ENCODE peak calls at places on chromosomes 6 and 20, in five cellular contexts. One of them, this sample, is unnamed.

GRCh38 chr6:170358496-170358895 is 51.9 kb downstream of the FAM120B start:
- DNase-seq in hypothalamus: no peak
- DNase-seq in ELR: no peak
- DNase-seq in astrocyte of the hippocampus: peak
- DNase-seq in dorsolateral prefrontal cortex: no peak
- DNase-seq in this sample: no peak

GRCh38 chr6:28910901-28911680 is 12.7 kb downstream of the TRIM27 start:
- DNase-seq in hypothalamus: no peak
- DNase-seq in ELR: peak
- DNase-seq in astrocyte of the hippocampus: no peak
- DNase-seq in dorsolateral prefrontal cortex: no peak
- DNase-seq in this sample: no peak

GRCh38 chr20:10476319-10476724 is 41.2 kb downstream of the SLX4IP start:
- DNase-seq in hypothalamus: no peak
- DNase-seq in ELR: peak
- DNase-seq in astrocyte of the hippocampus: no peak
- DNase-seq in dorsolateral prefrontal cortex: no peak
- DNase-seq in this sample: no peak

GRCh38 chr20:22282696-22283095 is 301.7 kb downstream of the FOXA2 start:
- DNase-seq in hypothalamus: no peak
- DNase-seq in ELR: no peak
- DNase-seq in astrocyte of the hippocampus: no peak
- DNase-seq in dorsolateral prefrontal cortex: no peak
- DNase-seq in this sample: no peak

GRCh38 chr20:22797103-22797502 is 212.7 kb upstream of the FOXA2 start:
- DNase-seq in hypothalamus: no peak
- DNase-seq in ELR: peak
- DNase-seq in astrocyte of the hippocampus: no peak
- DNase-seq in dorsolateral prefrontal cortex: no peak
- DNase-seq in this sample: no peak

GRCh38 chr6:74899416-74899815 is 306.4 kb downstream of the COL12A1 start:
- DNase-seq in hypothalamus: no peak
- DNase-seq in ELR: peak
- DNase-seq in astrocyte of the hippocampus: no peak
- DNase-seq in dorsolateral prefrontal cortex: no peak
- DNase-seq in this sample: no peak

GRCh38 chr6:45455408-45455807 is 77.7 kb upstream of the SUPT3H start:
- DNase-seq in hypothalamus: no peak
- DNase-seq in ELR: no peak
- DNase-seq in astrocyte of the hippocampus: no peak
- DNase-seq in dorsolateral prefrontal cortex: no peak
- DNase-seq in this sample: no peak

GRCh38 chr6:11598687-11599086 is 61.1 kb downstream of the TMEM170B start:
- DNase-seq in hypothalamus: no peak
- DNase-seq in ELR: no peak
- DNase-seq in astrocyte of the hippocampus: no peak
- DNase-seq in dorsolateral prefrontal cortex: no peak
- DNase-seq in this sample: no peak

GRCh38 chr6:82178084-82178758 is 69.3 kb downstream of the IBTK start:
- DNase-seq in hypothalamus: no peak
- DNase-seq in ELR: peak
- DNase-seq in astrocyte of the hippocampus: peak
- DNase-seq in dorsolateral prefrontal cortex: no peak
- DNase-seq in this sample: no peak

GRCh38 chr6:7827142-7827541 is 83.4 kb downstream of the TXNDC5 start:
- DNase-seq in hypothalamus: no peak
- DNase-seq in ELR: no peak
- DNase-seq in astrocyte of the hippocampus: peak
- DNase-seq in dorsolateral prefrontal cortex: no peak
- DNase-seq in this sample: no peak

GRCh38 chr6:25614052-25614451 is 38.0 kb upstream of the SCGN start:
- DNase-seq in hypothalamus: no peak
- DNase-seq in ELR: no peak
- DNase-seq in astrocyte of the hippocampus: no peak
- DNase-seq in dorsolateral prefrontal cortex: no peak
- DNase-seq in this sample: no peak

GRCh38 chr6:163711071-163711470 is 296.6 kb downstream of the QKI start:
- DNase-seq in hypothalamus: no peak
- DNase-seq in ELR: no peak
- DNase-seq in astrocyte of the hippocampus: no peak
- DNase-seq in dorsolateral prefrontal cortex: no peak
- DNase-seq in this sample: no peak

GRCh38 chr6:127879685-127880084 is 21.2 kb downstream of the THEMIS start:
- DNase-seq in hypothalamus: no peak
- DNase-seq in ELR: peak
- DNase-seq in astrocyte of the hippocampus: peak
- DNase-seq in dorsolateral prefrontal cortex: peak
- DNase-seq in this sample: no peak

GRCh38 chr20:21395666-21396044 is 1.7 kb downstream of the NKX2-4 start:
- DNase-seq in hypothalamus: no peak
- DNase-seq in ELR: no peak
- DNase-seq in astrocyte of the hippocampus: peak
- DNase-seq in dorsolateral prefrontal cortex: no peak
- DNase-seq in this sample: no peak

GRCh38 chr20:31718952-31719643 is 3.6 kb downstream of the BCL2L1 start:
- DNase-seq in hypothalamus: no peak
- DNase-seq in ELR: no peak
- DNase-seq in astrocyte of the hippocampus: no peak
- DNase-seq in dorsolateral prefrontal cortex: no peak
- DNase-seq in this sample: peak

GRCh38 chr6:127520061-127520460 is 926 bp upstream of the MTCL3 start:
- DNase-seq in hypothalamus: no peak
- DNase-seq in ELR: peak
- DNase-seq in astrocyte of the hippocampus: peak
- DNase-seq in dorsolateral prefrontal cortex: no peak
- DNase-seq in this sample: no peak

GRCh38 chr6:96626749-96627353 is 63.9 kb downstream of the FHL5 start:
- DNase-seq in hypothalamus: no peak
- DNase-seq in ELR: peak
- DNase-seq in astrocyte of the hippocampus: peak
- DNase-seq in dorsolateral prefrontal cortex: no peak
- DNase-seq in this sample: no peak

GRCh38 chr20:2879148-2879547 is 5.9 kb downstream of the PTPRA start:
- DNase-seq in hypothalamus: no peak
- DNase-seq in ELR: peak
- DNase-seq in astrocyte of the hippocampus: peak
- DNase-seq in dorsolateral prefrontal cortex: peak
- DNase-seq in this sample: no peak

GRCh38 chr6:166824146-166824879 is 132.0 kb downstream of the RNASET2 start:
- DNase-seq in hypothalamus: no peak
- DNase-seq in ELR: no peak
- DNase-seq in astrocyte of the hippocampus: no peak
- DNase-seq in dorsolateral prefrontal cortex: no peak
- DNase-seq in this sample: no peak

GRCh38 chr20:57031867-57032355 is 234.5 kb downstream of the BMP7 start:
- DNase-seq in hypothalamus: no peak
- DNase-seq in ELR: no peak
- DNase-seq in astrocyte of the hippocampus: no peak
- DNase-seq in dorsolateral prefrontal cortex: no peak
- DNase-seq in this sample: no peak

GRCh38 chr6:3723966-3724365 is 27.5 kb downstream of the PXDC1 start:
- DNase-seq in hypothalamus: no peak
- DNase-seq in ELR: no peak
- DNase-seq in astrocyte of the hippocampus: no peak
- DNase-seq in dorsolateral prefrontal cortex: no peak
- DNase-seq in this sample: no peak

GRCh38 chr6:40916816-40917215 is 122.2 kb downstream of the UNC5CL start:
- DNase-seq in hypothalamus: no peak
- DNase-seq in ELR: no peak
- DNase-seq in astrocyte of the hippocampus: peak
- DNase-seq in dorsolateral prefrontal cortex: no peak
- DNase-seq in this sample: no peak

GRCh38 chr6:75494290-75494689 is 690 bp upstream of the FILIP1 start:
- DNase-seq in hypothalamus: no peak
- DNase-seq in ELR: no peak
- DNase-seq in astrocyte of the hippocampus: no peak
- DNase-seq in dorsolateral prefrontal cortex: no peak
- DNase-seq in this sample: no peak

GRCh38 chr6:6320901-6321300 is 439 bp upstream of the F13A1 start:
- DNase-seq in hypothalamus: no peak
- DNase-seq in ELR: peak
- DNase-seq in astrocyte of the hippocampus: peak
- DNase-seq in dorsolateral prefrontal cortex: no peak
- DNase-seq in this sample: no peak

GRCh38 chr6:151576658-151577057 is 82.8 kb downstream of the CCDC170 start:
- DNase-seq in hypothalamus: peak
- DNase-seq in ELR: no peak
- DNase-seq in astrocyte of the hippocampus: peak
- DNase-seq in dorsolateral prefrontal cortex: peak
- DNase-seq in this sample: no peak

GRCh38 chr6:53686541-53686940 is 21.0 kb upstream of the KLHL31 start:
- DNase-seq in hypothalamus: no peak
- DNase-seq in ELR: no peak
- DNase-seq in astrocyte of the hippocampus: no peak
- DNase-seq in dorsolateral prefrontal cortex: no peak
- DNase-seq in this sample: no peak

GRCh38 chr6:31400467-31401289 is 2.7 kb upstream of the MICA start:
- DNase-seq in hypothalamus: peak
- DNase-seq in ELR: peak
- DNase-seq in astrocyte of the hippocampus: peak
- DNase-seq in dorsolateral prefrontal cortex: no peak
- DNase-seq in this sample: peak

GRCh38 chr6:38973178-38974057 is 75.2 kb upstream of the GLP1R start:
- DNase-seq in hypothalamus: no peak
- DNase-seq in ELR: peak
- DNase-seq in astrocyte of the hippocampus: peak
- DNase-seq in dorsolateral prefrontal cortex: no peak
- DNase-seq in this sample: no peak

GRCh38 chr6:30450908-30451818 is 38.1 kb upstream of the HLA-E start:
- DNase-seq in hypothalamus: no peak
- DNase-seq in ELR: peak
- DNase-seq in astrocyte of the hippocampus: peak
- DNase-seq in dorsolateral prefrontal cortex: no peak
- DNase-seq in this sample: no peak

GRCh38 chr6:111551521-111552231 is 54.0 kb downstream of the TRAF3IP2 start:
- DNase-seq in hypothalamus: no peak
- DNase-seq in ELR: no peak
- DNase-seq in astrocyte of the hippocampus: peak
- DNase-seq in dorsolateral prefrontal cortex: no peak
- DNase-seq in this sample: no peak

GRCh38 chr6:10719386-10720228 is 3.3 kb upstream of the TMEM14C start:
- DNase-seq in hypothalamus: no peak
- DNase-seq in ELR: peak
- DNase-seq in astrocyte of the hippocampus: no peak
- DNase-seq in dorsolateral prefrontal cortex: no peak
- DNase-seq in this sample: no peak

GRCh38 chr6:100724696-100725095 is 156.4 kb downstream of the ASCC3 start:
- DNase-seq in hypothalamus: no peak
- DNase-seq in ELR: no peak
- DNase-seq in astrocyte of the hippocampus: peak
- DNase-seq in dorsolateral prefrontal cortex: no peak
- DNase-seq in this sample: no peak

GRCh38 chr6:56143796-56144195 is 103.6 kb downstream of the COL21A1 start:
- DNase-seq in hypothalamus: no peak
- DNase-seq in ELR: peak
- DNase-seq in astrocyte of the hippocampus: no peak
- DNase-seq in dorsolateral prefrontal cortex: no peak
- DNase-seq in this sample: no peak

GRCh38 chr6:39430968-39431523 is 108.5 kb upstream of the KCNK16 start:
- DNase-seq in hypothalamus: peak
- DNase-seq in ELR: peak
- DNase-seq in astrocyte of the hippocampus: peak
- DNase-seq in dorsolateral prefrontal cortex: peak
- DNase-seq in this sample: peak

GRCh38 chr20:59948828-59949720 is 8.9 kb downstream of the FAM217B start:
- DNase-seq in hypothalamus: no peak
- DNase-seq in ELR: peak
- DNase-seq in astrocyte of the hippocampus: peak
- DNase-seq in dorsolateral prefrontal cortex: no peak
- DNase-seq in this sample: no peak

GRCh38 chr6:116514103-116514502 is 2.7 kb downstream of the CALHM5 start:
- DNase-seq in hypothalamus: no peak
- DNase-seq in ELR: no peak
- DNase-seq in astrocyte of the hippocampus: no peak
- DNase-seq in dorsolateral prefrontal cortex: no peak
- DNase-seq in this sample: no peak

GRCh38 chr6:108895591-108895990 is 47.4 kb downstream of the ARMC2 start:
- DNase-seq in hypothalamus: no peak
- DNase-seq in ELR: peak
- DNase-seq in astrocyte of the hippocampus: no peak
- DNase-seq in dorsolateral prefrontal cortex: no peak
- DNase-seq in this sample: no peak

GRCh38 chr6:9412951-9413559 is 977.7 kb upstream of the SLC35B3 start:
- DNase-seq in hypothalamus: no peak
- DNase-seq in ELR: peak
- DNase-seq in astrocyte of the hippocampus: no peak
- DNase-seq in dorsolateral prefrontal cortex: no peak
- DNase-seq in this sample: no peak

GRCh38 chr20:60403105-60403741 is 445.0 kb downstream of the CDH26 start:
- DNase-seq in hypothalamus: no peak
- DNase-seq in ELR: no peak
- DNase-seq in astrocyte of the hippocampus: peak
- DNase-seq in dorsolateral prefrontal cortex: no peak
- DNase-seq in this sample: no peak

GRCh38 chr20:62678553-62678952 is 30.1 kb upstream of the NTSR1 start:
- DNase-seq in hypothalamus: no peak
- DNase-seq in ELR: no peak
- DNase-seq in astrocyte of the hippocampus: no peak
- DNase-seq in dorsolateral prefrontal cortex: no peak
- DNase-seq in this sample: no peak

This sample was measured in C1 segment of cervical spinal cord.